ENCODE peak calls at places on chromosomes 1 and 21, in ten cellular contexts. J is Karpas-422, Z is GM13977, A is kidney tubule cell, C is adrenal gland, H is dorsolateral prefrontal cortex, Y is fibroblast of lung, R is activated gamma-delta T cell treated with Interleukin-2 at 50 U/mL for 16 hours, E is AG08395, U is KBM-7. N is an unnamed sample.

GRCh38 chr1:87524021-87524754 is 195.5 kb downstream of the LMO4 start:
- DNase-seq in J (no peak), Z (no peak), A (no peak), C (no peak), H (no peak), Y (peak), R (no peak), E (no peak), U (no peak), N (no peak)

GRCh38 chr1:60547821-60548220 is 474.3 kb upstream of the C1orf87 start:
- DNase-seq in J (no peak), Z (no peak), A (no peak), C (no peak), H (no peak), Y (no peak), R (no peak), E (no peak), U (no peak), N (peak)

GRCh38 chr1:156486421-156487344 is 13.9 kb downstream of the MEF2D start:
- DNase-seq in J (no peak), Z (no peak), A (no peak), C (no peak), H (peak), Y (no peak), R (no peak), E (no peak), U (no peak), N (no peak)

GRCh38 chr1:217019475-217019874 is 296.2 kb upstream of the ESRRG start:
- DNase-seq in J (no peak), Z (no peak), A (no peak), C (no peak), H (no peak), Y (no peak), R (no peak), E (no peak), U (no peak), N (no peak)

GRCh38 chr1:205680073-205680851 is at the start of gene SLC45A3:
- DNase-seq in J (no peak), Z (peak), A (no peak), C (no peak), H (peak), Y (no peak), R (peak), E (peak), U (no peak), N (no peak)

GRCh38 chr1:234842726-234843641 is 233.0 kb upstream of the IRF2BP2 start:
- DNase-seq in J (no peak), Z (peak), A (no peak), C (no peak), H (no peak), Y (peak), R (peak), E (peak), U (no peak), N (no peak)

GRCh38 chr1:7261490-7261889 is 476.2 kb downstream of the CAMTA1 start:
- DNase-seq in J (no peak), Z (no peak), A (no peak), C (no peak), H (no peak), Y (no peak), R (no peak), E (no peak), U (no peak), N (no peak)

GRCh38 chr1:46084553-46085448 is 47.6 kb downstream of the PIK3R3 start:
- DNase-seq in J (no peak), Z (no peak), A (peak), C (no peak), H (no peak), Y (peak), R (no peak), E (peak), U (no peak), N (no peak)

GRCh38 chr1:20358761-20359263 is 68.1 kb downstream of the VWA5B1 start:
- DNase-seq in J (peak), Z (no peak), A (peak), C (peak), H (no peak), Y (peak), R (no peak), E (peak), U (no peak), N (no peak)

GRCh38 chr1:36816348-36816747 is 218.0 kb downstream of the GRIK3 start:
- DNase-seq in J (no peak), Z (no peak), A (no peak), C (no peak), H (no peak), Y (no peak), R (no peak), E (no peak), U (no peak), N (no peak)

GRCh38 chr1:203465943-203466342 is 9.7 kb upstream of the PRELP start:
- DNase-seq in J (no peak), Z (no peak), A (no peak), C (peak), H (no peak), Y (no peak), R (no peak), E (no peak), U (no peak), N (no peak)

GRCh38 chr1:162080472-162081015 is 11.1 kb downstream of the NOS1AP start:
- DNase-seq in J (no peak), Z (no peak), A (no peak), C (no peak), H (no peak), Y (no peak), R (no peak), E (no peak), U (no peak), N (peak)

GRCh38 chr1:31811605-31812004 is 4.2 kb downstream of the SPOCD1 start:
- DNase-seq in J (no peak), Z (no peak), A (peak), C (no peak), H (peak), Y (peak), R (no peak), E (peak), U (no peak), N (no peak)

GRCh38 chr1:8303141-8303540 is 14.8 kb upstream of the SLC45A1 start:
- DNase-seq in J (no peak), Z (no peak), A (no peak), C (no peak), H (no peak), Y (peak), R (no peak), E (peak), U (no peak), N (no peak)

GRCh38 chr21:8988696-8989095 is 1532.7 kb upstream of the TPTE start:
- DNase-seq in J (peak), Z (no peak), A (peak), C (no peak), H (no peak), Y (peak), R (no peak), E (no peak), U (no peak), N (no peak)

GRCh38 chr1:150957666-150958065 is 17.0 kb downstream of the CERS2 start:
- DNase-seq in J (no peak), Z (no peak), A (no peak), C (no peak), H (no peak), Y (no peak), R (no peak), E (no peak), U (no peak), N (no peak)

GRCh38 chr1:197173571-197174482 is 27.4 kb upstream of the ASPM start:
- DNase-seq in J (no peak), Z (no peak), A (peak), C (peak), H (no peak), Y (peak), R (no peak), E (no peak), U (no peak), N (no peak)

GRCh38 chr1:234725177-234726132 is 115.5 kb upstream of the IRF2BP2 start:
- DNase-seq in J (no peak), Z (no peak), A (peak), C (peak), H (no peak), Y (peak), R (peak), E (no peak), U (peak), N (peak)

GRCh38 chr1:187491082-187491720 is 662.5 kb downstream of the PLA2G4A start:
- DNase-seq in J (no peak), Z (no peak), A (peak), C (no peak), H (no peak), Y (peak), R (no peak), E (no peak), U (no peak), N (peak)

GRCh38 chr1:116110507-116111195 is 548 bp upstream of the MAB21L3 start:
- DNase-seq in J (no peak), Z (peak), A (peak), C (no peak), H (no peak), Y (no peak), R (no peak), E (no peak), U (no peak), N (no peak)

GRCh38 chr1:41359211-41360073 is 1.8 kb upstream of the FOXO6 start:
- DNase-seq in J (no peak), Z (no peak), A (peak), C (peak), H (no peak), Y (peak), R (no peak), E (peak), U (no peak), N (no peak)

GRCh38 chr21:36718951-36719501 is 20.1 kb downstream of the SIM2 start:
- DNase-seq in J (no peak), Z (no peak), A (peak), C (no peak), H (peak), Y (no peak), R (no peak), E (no peak), U (no peak), N (no peak)

GRCh38 chr1:51523931-51524330 is 4.9 kb upstream of the EPS15 start:
- DNase-seq in J (no peak), Z (no peak), A (no peak), C (no peak), H (no peak), Y (no peak), R (no peak), E (no peak), U (no peak), N (no peak)

GRCh38 chr1:109482796-109483638 is 688 bp upstream of the ATXN7L2 start:
- DNase-seq in J (peak), Z (peak), A (no peak), C (peak), H (peak), Y (peak), R (peak), E (no peak), U (peak), N (peak)

GRCh38 chr1:174626031-174627020 is 178.6 kb downstream of the GPR52 start:
- DNase-seq in J (no peak), Z (no peak), A (peak), C (no peak), H (no peak), Y (peak), R (no peak), E (peak), U (no peak), N (no peak)

N was measured in endothelial cell of umbilical vein.